ENCODE peak calls at places on chromosomes 2 and 18, in six cellular contexts. I is ELR; J is heart right ventricle; D is KBM-7; Q is stimulated activated CD4-positive, alpha-beta T cell treated with anti-CD3 and anti-CD28 coated beads, Interleukin-1b, Interleukin-23, amount 100 ng/mL, for 24 hours; Z is C1 segment of cervical spinal cord. K is an unnamed sample.

GRCh38 chr2:47237375-47238357 is 82.6 kb upstream of the STPG4 start:
- DNase-seq in D (no peak), J (peak; percentile 59), I (no peak), Z (no peak), Q (no peak), K (no peak)

GRCh38 chr2:65749549-65749948 is 317.1 kb upstream of the SPRED2 start:
- DNase-seq in J (no peak), Q (no peak), Z (no peak), I (peak; percentile 28), D (no peak), K (no peak)

GRCh38 chr2:22817197-22817596 is 567.8 kb upstream of the KLHL29 start:
- DNase-seq in Q (no peak), D (no peak), I (no peak), J (no peak), Z (no peak), K (no peak)

GRCh38 chr18:9392726-9393125 is 58.2 kb downstream of the TWSG1 start:
- DNase-seq in I (peak; percentile 16), Z (no peak), D (no peak), Q (no peak), J (no peak), K (no peak)

GRCh38 chr2:135701442-135701841 is 40.2 kb upstream of the UBXN4 start:
- DNase-seq in J (no peak), D (no peak), Q (no peak), Z (no peak), I (peak; percentile 68), K (no peak)

GRCh38 chr18:62663731-62664336 is 51.5 kb upstream of the PHLPP1 start:
- DNase-seq in I (peak; percentile 79), Q (no peak), D (no peak), J (peak; percentile 21), Z (no peak), K (no peak)

GRCh38 chr2:31170071-31170698 is 31.9 kb upstream of the GALNT14 start:
- DNase-seq in D (peak; percentile 76), Q (peak; percentile 24), Z (peak; percentile 54), J (peak; percentile 51), I (peak; percentile 61), K (peak; percentile 28)

GRCh38 chr2:173647681-173648350 is 293.1 kb downstream of the CDCA7 start:
- DNase-seq in Z (no peak), Q (no peak), J (no peak), D (no peak), I (no peak), K (no peak)

GRCh38 chr2:54603357-54603756 is 120.1 kb upstream of the EML6 start:
- DNase-seq in Q (no peak), Z (peak; percentile 12), D (no peak), J (peak; percentile 54), I (no peak), K (no peak)

GRCh38 chr2:217256261-217256660 is 396.4 kb upstream of the TNP1 start:
- DNase-seq in I (no peak), Z (no peak), J (no peak), D (no peak), Q (no peak), K (no peak)

GRCh38 chr2:208033701-208034502 is 8.6 kb upstream of the PLEKHM3 start:
- DNase-seq in D (peak; percentile 42), I (peak; percentile 52), Z (no peak), Q (no peak), J (peak; percentile 32), K (no peak)

GRCh38 chr2:64342195-64343099 is 111.5 kb upstream of the LGALSL start:
- DNase-seq in Q (no peak), J (no peak), Z (no peak), D (no peak), I (no peak), K (no peak)

GRCh38 chr2:12759248-12759647 is 42.5 kb downstream of the TRIB2 start:
- DNase-seq in I (peak; percentile 87), J (no peak), Z (no peak), D (no peak), Q (no peak), K (no peak)

GRCh38 chr2:25400576-25401241 is 59.0 kb upstream of the DNMT3A start:
- DNase-seq in D (no peak), I (no peak), J (no peak), Z (no peak), Q (no peak), K (no peak)

GRCh38 chr2:196987654-196988364 is 61.3 kb upstream of the PGAP1 start:
- DNase-seq in D (peak; percentile 72), Z (peak; percentile 31), Q (peak; percentile 36), I (peak; percentile 99), J (peak; percentile 54), K (peak; percentile 30)

GRCh38 chr2:12044857-12045256 is 298.4 kb downstream of the LPIN1 start:
- DNase-seq in J (no peak), Q (no peak), I (no peak), D (no peak), Z (no peak), K (no peak)

GRCh38 chr18:56647071-56647470 is 4.1 kb upstream of the WDR7 start:
- DNase-seq in J (no peak), Z (no peak), D (no peak), Q (no peak), I (no peak), K (no peak)

GRCh38 chr2:6773694-6774044 is 92.0 kb downstream of the CMPK2 start:
- DNase-seq in J (no peak), I (no peak), Q (no peak), D (no peak), Z (no peak), K (no peak)

GRCh38 chr18:23972416-23972815 is 42.1 kb upstream of the TTC39C start:
- DNase-seq in Z (no peak), D (no peak), I (no peak), J (no peak), Q (no peak), K (no peak)

GRCh38 chr18:48002933-48003365 is 72.5 kb upstream of the SMAD2 start:
- DNase-seq in Q (no peak), I (peak; percentile 94), Z (no peak), J (peak; percentile 67), D (peak; percentile 62), K (no peak)

GRCh38 chr2:18456026-18456425 is 104.4 kb downstream of the RDH14 start:
- DNase-seq in Q (no peak), I (no peak), Z (no peak), D (no peak), J (no peak), K (no peak)

GRCh38 chr2:193895226-193895625 is 1700.5 kb upstream of the TMEFF2 start:
- DNase-seq in J (no peak), Q (no peak), Z (no peak), D (peak; percentile 16), I (peak; percentile 3), K (no peak)

GRCh38 chr2:229851870-229852269 is 69.9 kb downstream of the TRIP12 start:
- DNase-seq in I (no peak), Z (no peak), J (no peak), D (no peak), Q (no peak), K (no peak)